ENCODE peak calls at places on chromosome 18, in five cellular contexts. O is fibroblast of lung, E is RKO, C is fibroblast of mammary gland, D is activated T-helper 1 cell treated with Interleukin-2 at 50 U/mL for 16 hours. A is an unnamed sample.

GRCh38 chr18:78682716-78683115 is 296.9 kb upstream of the SALL3 start:
- DNase-seq in E (no peak), O (no peak), D (no peak), C (no peak), A (no peak)

GRCh38 chr18:48571619-48572384 is 33.0 kb downstream of the CTIF start:
- DNase-seq in C (peak), E (no peak), O (no peak), D (no peak), A (no peak)

GRCh38 chr18:46152808-46153617 is 48.8 kb downstream of the HAUS1 start:
- DNase-seq in O (no peak), E (no peak), C (no peak), D (no peak), A (no peak)

GRCh38 chr18:56709463-56709862 is 58.3 kb downstream of the WDR7 start:
- DNase-seq in C (peak), E (peak), D (no peak), O (peak), A (no peak)

GRCh38 chr18:8724452-8724851 is 19.1 kb downstream of the MTCL1 start:
- DNase-seq in C (no peak), E (no peak), D (no peak), O (no peak), A (no peak)

GRCh38 chr18:21980744-21981143 is 188.6 kb upstream of the GATA6 start:
- DNase-seq in D (no peak), C (no peak), E (no peak), O (no peak), A (no peak)

GRCh38 chr18:28087173-28087563 is 89.8 kb downstream of the CDH2 start:
- DNase-seq in D (no peak), E (no peak), O (peak), C (peak), A (no peak)

GRCh38 chr18:48038636-48039035 is 108.2 kb upstream of the SMAD2 start:
- DNase-seq in O (no peak), D (no peak), E (no peak), C (no peak), A (no peak)

GRCh38 chr18:66993492-66993891 is 389.6 kb upstream of the CDH19 start:
- DNase-seq in C (no peak), O (peak), E (no peak), D (no peak), A (no peak)

GRCh38 chr18:63817441-63818051 is 42.3 kb downstream of the SERPINB7 start:
- DNase-seq in E (no peak), C (peak), D (no peak), O (peak), A (no peak)

GRCh38 chr18:31723998-31724711 is 36.5 kb downstream of the SLC25A52 start:
- DNase-seq in C (peak), E (peak), D (no peak), O (peak), A (no peak)

GRCh38 chr18:75214766-75215515 is 4.3 kb downstream of the TSHZ1 start:
- DNase-seq in D (no peak), E (no peak), C (no peak), O (no peak), A (no peak)

GRCh38 chr18:37965572-37965970 is 400.0 kb upstream of the CELF4 start:
- DNase-seq in E (no peak), O (no peak), C (no peak), D (no peak), A (no peak)

GRCh38 chr18:13447621-13448020 is 229.1 kb downstream of the LDLRAD4 start:
- DNase-seq in E (no peak), C (peak), O (peak), D (no peak), A (no peak)

GRCh38 chr18:32438173-32438572 is 32.5 kb downstream of the GAREM1 start:
- DNase-seq in C (no peak), D (no peak), E (no peak), O (no peak), A (no peak)

GRCh38 chr18:457120-457519 is 43.4 kb downstream of the COLEC12 start:
- DNase-seq in D (no peak), O (peak), E (no peak), C (peak), A (no peak)

GRCh38 chr18:475202-475624 is 25.3 kb downstream of the COLEC12 start:
- DNase-seq in O (peak), E (peak), D (no peak), C (peak), A (no peak)

GRCh38 chr18:11322716-11323115 is 173.3 kb upstream of the PIEZO2 start:
- DNase-seq in O (no peak), E (no peak), C (no peak), D (no peak), A (no peak)

GRCh38 chr18:24397131-24397693 is 412 bp downstream of the OSBPL1A start:
- DNase-seq in E (peak), C (peak), D (no peak), O (peak), A (peak)

GRCh38 chr18:79912409-79912991 is 39.0 kb downstream of the SLC66A2 start:
- DNase-seq in D (no peak), O (peak), E (no peak), C (peak), A (peak)

GRCh38 chr18:22503803-22504202 is 86.1 kb upstream of the CTAGE1 start:
- DNase-seq in D (no peak), C (peak), E (no peak), O (peak), A (no peak)

GRCh38 chr18:43582120-43582519 is 304.8 kb upstream of the SYT4 start:
- DNase-seq in O (no peak), E (no peak), C (no peak), D (no peak), A (no peak)

GRCh38 chr18:2882201-2882600 is 35.4 kb downstream of the EMILIN2 start:
- DNase-seq in E (no peak), D (no peak), O (no peak), C (no peak), A (no peak)

GRCh38 chr18:10519366-10519765 is 6.5 kb upstream of the NAPG start:
- DNase-seq in C (peak), O (peak), D (no peak), E (no peak), A (no peak)

GRCh38 chr18:23033079-23033478 is 100.0 kb downstream of the RBBP8 start:
- DNase-seq in O (no peak), E (no peak), C (no peak), D (no peak), A (no peak)

GRCh38 chr18:36066001-36066400 is 1.4 kb downstream of the RPRD1A start:
- DNase-seq in E (peak), D (no peak), C (peak), O (peak), A (no peak)

GRCh38 chr18:23337599-23338444 is 115.3 kb upstream of the RIOK3 start:
- DNase-seq in E (peak), O (peak), D (no peak), C (peak), A (no peak)

A was measured in activated B cell treated with CpG ODN at 0.5 μM for 24 hours.